ENCODE peak calls at places on chromosomes 1 and 21, in five cellular contexts. One of them, this sample, is unnamed.

GRCh38 chr21:18349468-18349867 is 54.1 kb downstream of the TMPRSS15 start:
- DNase-seq in activated gamma-delta T cell: no peak
- DNase-seq in left cardiac atrium: no peak
- DNase-seq in GM12892: no peak
- DNase-seq in heart left ventricle: no peak
- DNase-seq in this sample: no peak

GRCh38 chr1:31891280-31891679 is 46.9 kb downstream of the PTP4A2 start:
- DNase-seq in activated gamma-delta T cell: no peak
- DNase-seq in left cardiac atrium: no peak
- DNase-seq in GM12892: no peak
- DNase-seq in heart left ventricle: no peak
- DNase-seq in this sample: no peak

GRCh38 chr1:3677411-3677944 is 25.2 kb downstream of the TP73 start:
- DNase-seq in activated gamma-delta T cell: no peak
- DNase-seq in left cardiac atrium: no peak
- DNase-seq in GM12892: no peak
- DNase-seq in heart left ventricle: no peak
- DNase-seq in this sample: no peak

GRCh38 chr1:160481979-160482596 is 41.0 kb downstream of the SLAMF6 start:
- DNase-seq in activated gamma-delta T cell: no peak
- DNase-seq in left cardiac atrium: no peak
- DNase-seq in GM12892: no peak
- DNase-seq in heart left ventricle: no peak
- DNase-seq in this sample: no peak

GRCh38 chr1:231241751-231242150 is 739 bp downstream of the GNPAT start:
- DNase-seq in activated gamma-delta T cell: no peak
- DNase-seq in left cardiac atrium: no peak
- DNase-seq in GM12892: no peak
- DNase-seq in heart left ventricle: no peak
- DNase-seq in this sample: no peak

GRCh38 chr1:165187020-165187628 is 169.4 kb downstream of the LMX1A start:
- DNase-seq in activated gamma-delta T cell: no peak
- DNase-seq in left cardiac atrium: no peak
- DNase-seq in GM12892: no peak
- DNase-seq in heart left ventricle: no peak
- DNase-seq in this sample: no peak

GRCh38 chr1:30371179-30371788 is 352.1 kb downstream of the MATN1 start:
- DNase-seq in activated gamma-delta T cell: no peak
- DNase-seq in left cardiac atrium: no peak
- DNase-seq in GM12892: no peak
- DNase-seq in heart left ventricle: no peak
- DNase-seq in this sample: no peak

GRCh38 chr1:196160066-196160795 is 448.0 kb downstream of the KCNT2 start:
- DNase-seq in activated gamma-delta T cell: no peak
- DNase-seq in left cardiac atrium: no peak
- DNase-seq in GM12892: no peak
- DNase-seq in heart left ventricle: no peak
- DNase-seq in this sample: peak; percentile 32

GRCh38 chr21:27219068-27219467 is 252.2 kb upstream of the ADAMTS5 start:
- DNase-seq in activated gamma-delta T cell: no peak
- DNase-seq in left cardiac atrium: no peak
- DNase-seq in GM12892: no peak
- DNase-seq in heart left ventricle: no peak
- DNase-seq in this sample: peak; percentile 54

GRCh38 chr1:53062731-53063591 is 948 bp downstream of the PODN start:
- DNase-seq in activated gamma-delta T cell: no peak
- DNase-seq in left cardiac atrium: no peak
- DNase-seq in GM12892: no peak
- DNase-seq in heart left ventricle: no peak
- DNase-seq in this sample: no peak

GRCh38 chr1:20565234-20565633 is 12.9 kb downstream of the FAM43B start:
- DNase-seq in activated gamma-delta T cell: no peak
- DNase-seq in left cardiac atrium: no peak
- DNase-seq in GM12892: no peak
- DNase-seq in heart left ventricle: no peak
- DNase-seq in this sample: no peak

GRCh38 chr1:178536844-178537371 is 24.0 kb downstream of the TEX35 start:
- DNase-seq in activated gamma-delta T cell: no peak
- DNase-seq in left cardiac atrium: peak; percentile 71
- DNase-seq in GM12892: no peak
- DNase-seq in heart left ventricle: peak; percentile 56
- DNase-seq in this sample: peak; percentile 99

GRCh38 chr1:65232402-65233122 is 76.8 kb upstream of the DNAJC6 start:
- DNase-seq in activated gamma-delta T cell: no peak
- DNase-seq in left cardiac atrium: no peak
- DNase-seq in GM12892: no peak
- DNase-seq in heart left ventricle: no peak
- DNase-seq in this sample: no peak

GRCh38 chr1:53583021-53583902 is 124.1 kb downstream of the DMRTB1 start:
- DNase-seq in activated gamma-delta T cell: no peak
- DNase-seq in left cardiac atrium: no peak
- DNase-seq in GM12892: no peak
- DNase-seq in heart left ventricle: no peak
- DNase-seq in this sample: peak; percentile 81

GRCh38 chr1:8790987-8791386 is 26.5 kb downstream of the RERE start:
- DNase-seq in activated gamma-delta T cell: no peak
- DNase-seq in left cardiac atrium: no peak
- DNase-seq in GM12892: no peak
- DNase-seq in heart left ventricle: no peak
- DNase-seq in this sample: no peak

GRCh38 chr1:92886886-92887419 is 55.1 kb downstream of the RPL5 start:
- DNase-seq in activated gamma-delta T cell: no peak
- DNase-seq in left cardiac atrium: no peak
- DNase-seq in GM12892: no peak
- DNase-seq in heart left ventricle: no peak
- DNase-seq in this sample: no peak

GRCh38 chr1:183734600-183735036 is 70.3 kb upstream of the RGL1 start:
- DNase-seq in activated gamma-delta T cell: no peak
- DNase-seq in left cardiac atrium: peak; percentile 40
- DNase-seq in GM12892: no peak
- DNase-seq in heart left ventricle: peak; percentile 62
- DNase-seq in this sample: peak; percentile 50

GRCh38 chr1:38530957-38531356 is 328.6 kb downstream of the RRAGC start:
- DNase-seq in activated gamma-delta T cell: no peak
- DNase-seq in left cardiac atrium: no peak
- DNase-seq in GM12892: no peak
- DNase-seq in heart left ventricle: no peak
- DNase-seq in this sample: no peak

GRCh38 chr1:38589036-38589435 is 270.5 kb downstream of the RRAGC start:
- DNase-seq in activated gamma-delta T cell: no peak
- DNase-seq in left cardiac atrium: peak; percentile 56
- DNase-seq in GM12892: no peak
- DNase-seq in heart left ventricle: no peak
- DNase-seq in this sample: no peak

GRCh38 chr1:243968413-243968812 is 82.7 kb upstream of the ZBTB18 start:
- DNase-seq in activated gamma-delta T cell: no peak
- DNase-seq in left cardiac atrium: no peak
- DNase-seq in GM12892: no peak
- DNase-seq in heart left ventricle: no peak
- DNase-seq in this sample: no peak

GRCh38 chr1:188463919-188464318 is 1635.2 kb downstream of the PLA2G4A start:
- DNase-seq in activated gamma-delta T cell: no peak
- DNase-seq in left cardiac atrium: no peak
- DNase-seq in GM12892: no peak
- DNase-seq in heart left ventricle: no peak
- DNase-seq in this sample: no peak

GRCh38 chr1:117147856-117148588 is 26.5 kb upstream of the TRIM45 start:
- DNase-seq in activated gamma-delta T cell: no peak
- DNase-seq in left cardiac atrium: no peak
- DNase-seq in GM12892: no peak
- DNase-seq in heart left ventricle: no peak
- DNase-seq in this sample: no peak

GRCh38 chr1:188423088-188423487 is 1594.3 kb downstream of the PLA2G4A start:
- DNase-seq in activated gamma-delta T cell: no peak
- DNase-seq in left cardiac atrium: no peak
- DNase-seq in GM12892: no peak
- DNase-seq in heart left ventricle: no peak
- DNase-seq in this sample: no peak

GRCh38 chr1:90384152-90384650 is 332.9 kb downstream of the BARHL2 start:
- DNase-seq in activated gamma-delta T cell: no peak
- DNase-seq in left cardiac atrium: no peak
- DNase-seq in GM12892: no peak
- DNase-seq in heart left ventricle: no peak
- DNase-seq in this sample: no peak

GRCh38 chr1:215076312-215076711 is 6.2 kb upstream of the KCNK2 start:
- DNase-seq in activated gamma-delta T cell: no peak
- DNase-seq in left cardiac atrium: no peak
- DNase-seq in GM12892: no peak
- DNase-seq in heart left ventricle: no peak
- DNase-seq in this sample: no peak

GRCh38 chr1:37478451-37478871 is 4.1 kb downstream of the ZC3H12A start:
- DNase-seq in activated gamma-delta T cell: no peak
- DNase-seq in left cardiac atrium: no peak
- DNase-seq in GM12892: no peak
- DNase-seq in heart left ventricle: no peak
- DNase-seq in this sample: no peak

GRCh38 chr1:172277989-172278388 is 142.5 kb upstream of the C1orf105 start:
- DNase-seq in activated gamma-delta T cell: no peak
- DNase-seq in left cardiac atrium: no peak
- DNase-seq in GM12892: no peak
- DNase-seq in heart left ventricle: no peak
- DNase-seq in this sample: no peak

GRCh38 chr1:66519988-66520387 is 14.0 kb upstream of the SGIP1 start:
- DNase-seq in activated gamma-delta T cell: no peak
- DNase-seq in left cardiac atrium: no peak
- DNase-seq in GM12892: no peak
- DNase-seq in heart left ventricle: no peak
- DNase-seq in this sample: no peak

GRCh38 chr21:41570791-41571355 is 62.9 kb upstream of the TMPRSS2 start:
- DNase-seq in activated gamma-delta T cell: no peak
- DNase-seq in left cardiac atrium: no peak
- DNase-seq in GM12892: no peak
- DNase-seq in heart left ventricle: no peak
- DNase-seq in this sample: no peak

GRCh38 chr1:198669023-198669698 is 30.3 kb downstream of the PTPRC start:
- DNase-seq in activated gamma-delta T cell: no peak
- DNase-seq in left cardiac atrium: no peak
- DNase-seq in GM12892: no peak
- DNase-seq in heart left ventricle: no peak
- DNase-seq in this sample: peak; percentile 96

GRCh38 chr1:199593475-199593874 is 434.0 kb upstream of the NR5A2 start:
- DNase-seq in activated gamma-delta T cell: no peak
- DNase-seq in left cardiac atrium: no peak
- DNase-seq in GM12892: no peak
- DNase-seq in heart left ventricle: no peak
- DNase-seq in this sample: no peak

GRCh38 chr1:14599173-14599754 is 779 bp downstream of the KAZN start:
- DNase-seq in activated gamma-delta T cell: no peak
- DNase-seq in left cardiac atrium: no peak
- DNase-seq in GM12892: peak; percentile 22
- DNase-seq in heart left ventricle: no peak
- DNase-seq in this sample: no peak

GRCh38 chr1:240352769-240353168 is 259.2 kb downstream of the GREM2 start:
- DNase-seq in activated gamma-delta T cell: no peak
- DNase-seq in left cardiac atrium: no peak
- DNase-seq in GM12892: no peak
- DNase-seq in heart left ventricle: no peak
- DNase-seq in this sample: no peak

GRCh38 chr1:34163792-34164509 is 1.1 kb downstream of the CSMD2 start:
- DNase-seq in activated gamma-delta T cell: no peak
- DNase-seq in left cardiac atrium: no peak
- DNase-seq in GM12892: no peak
- DNase-seq in heart left ventricle: no peak
- DNase-seq in this sample: no peak

GRCh38 chr1:176942346-176942745 is 222.2 kb downstream of the ASTN1 start:
- DNase-seq in activated gamma-delta T cell: no peak
- DNase-seq in left cardiac atrium: no peak
- DNase-seq in GM12892: no peak
- DNase-seq in heart left ventricle: no peak
- DNase-seq in this sample: no peak

GRCh38 chr21:44947111-44947929 is 7.5 kb downstream of the SLX9 start:
- DNase-seq in activated gamma-delta T cell: no peak
- DNase-seq in left cardiac atrium: peak; percentile 31
- DNase-seq in GM12892: no peak
- DNase-seq in heart left ventricle: no peak
- DNase-seq in this sample: no peak

GRCh38 chr1:72051538-72051937 is 230.8 kb downstream of the NEGR1 start:
- DNase-seq in activated gamma-delta T cell: no peak
- DNase-seq in left cardiac atrium: no peak
- DNase-seq in GM12892: no peak
- DNase-seq in heart left ventricle: no peak
- DNase-seq in this sample: no peak

This sample was measured in GM04503.